ENCODE peak calls at places on chromosome 22, in four cellular contexts. One of them, this sample, is unnamed.

GRCh38 chr22:49119551-49119952 is 708.1 kb downstream of the BRD1 start:
- DNase-seq in activated CD8-positive, alpha-beta memory T cell treated with anti-CD3 and anti-CD28 coated beads for 4 hours: no peak
- DNase-seq in activated T-cell treated with anti-CD3 and anti-CD28 coated beads for 1 hour: no peak
- DNase-seq in iPS DF 6.9: no peak
- DNase-seq in this sample: no peak

GRCh38 chr22:29205598-29206371 is at the start of gene EMID1:
- DNase-seq in activated CD8-positive, alpha-beta memory T cell treated with anti-CD3 and anti-CD28 coated beads for 4 hours: no peak
- DNase-seq in activated T-cell treated with anti-CD3 and anti-CD28 coated beads for 1 hour: no peak
- DNase-seq in iPS DF 6.9: no peak
- DNase-seq in this sample: no peak

GRCh38 chr22:24434472-24435322 is 7.3 kb downstream of the ADORA2A start:
- DNase-seq in activated CD8-positive, alpha-beta memory T cell treated with anti-CD3 and anti-CD28 coated beads for 4 hours: peak
- DNase-seq in activated T-cell treated with anti-CD3 and anti-CD28 coated beads for 1 hour: peak
- DNase-seq in iPS DF 6.9: no peak
- DNase-seq in this sample: peak

GRCh38 chr22:35984183-35984710 is 44.4 kb downstream of the RBFOX2 start:
- DNase-seq in activated CD8-positive, alpha-beta memory T cell treated with anti-CD3 and anti-CD28 coated beads for 4 hours: no peak
- DNase-seq in activated T-cell treated with anti-CD3 and anti-CD28 coated beads for 1 hour: no peak
- DNase-seq in iPS DF 6.9: no peak
- DNase-seq in this sample: no peak

GRCh38 chr22:36850682-36851081 is 10.1 kb upstream of the NCF4 start:
- DNase-seq in activated CD8-positive, alpha-beta memory T cell treated with anti-CD3 and anti-CD28 coated beads for 4 hours: no peak
- DNase-seq in activated T-cell treated with anti-CD3 and anti-CD28 coated beads for 1 hour: no peak
- DNase-seq in iPS DF 6.9: no peak
- DNase-seq in this sample: no peak

GRCh38 chr22:24067587-24068376 is 56.7 kb downstream of the CABIN1 start:
- DNase-seq in activated CD8-positive, alpha-beta memory T cell treated with anti-CD3 and anti-CD28 coated beads for 4 hours: no peak
- DNase-seq in activated T-cell treated with anti-CD3 and anti-CD28 coated beads for 1 hour: no peak
- DNase-seq in iPS DF 6.9: no peak
- DNase-seq in this sample: no peak

GRCh38 chr22:35380537-35381423 is at the start of gene HMOX1:
- DNase-seq in activated CD8-positive, alpha-beta memory T cell treated with anti-CD3 and anti-CD28 coated beads for 4 hours: no peak
- DNase-seq in activated T-cell treated with anti-CD3 and anti-CD28 coated beads for 1 hour: peak
- DNase-seq in iPS DF 6.9: no peak
- DNase-seq in this sample: peak

GRCh38 chr22:42116848-42117424 is 13.7 kb downstream of the CYP2D6 start:
- DNase-seq in activated CD8-positive, alpha-beta memory T cell treated with anti-CD3 and anti-CD28 coated beads for 4 hours: no peak
- DNase-seq in activated T-cell treated with anti-CD3 and anti-CD28 coated beads for 1 hour: no peak
- DNase-seq in iPS DF 6.9: no peak
- DNase-seq in this sample: no peak

GRCh38 chr22:17397756-17398155 is 28.5 kb downstream of the CECR2 start:
- DNase-seq in activated CD8-positive, alpha-beta memory T cell treated with anti-CD3 and anti-CD28 coated beads for 4 hours: no peak
- DNase-seq in activated T-cell treated with anti-CD3 and anti-CD28 coated beads for 1 hour: no peak
- DNase-seq in iPS DF 6.9: no peak
- DNase-seq in this sample: no peak

GRCh38 chr22:17974703-17975372 is 49.5 kb downstream of the MICAL3 start:
- DNase-seq in activated CD8-positive, alpha-beta memory T cell treated with anti-CD3 and anti-CD28 coated beads for 4 hours: no peak
- DNase-seq in activated T-cell treated with anti-CD3 and anti-CD28 coated beads for 1 hour: no peak
- DNase-seq in iPS DF 6.9: no peak
- DNase-seq in this sample: peak

GRCh38 chr22:49749227-49749626 is 78.4 kb downstream of the BRD1 start:
- DNase-seq in activated CD8-positive, alpha-beta memory T cell treated with anti-CD3 and anti-CD28 coated beads for 4 hours: no peak
- DNase-seq in activated T-cell treated with anti-CD3 and anti-CD28 coated beads for 1 hour: no peak
- DNase-seq in iPS DF 6.9: no peak
- DNase-seq in this sample: no peak

GRCh38 chr22:44003776-44004460 is 20.2 kb upstream of the PARVB start:
- DNase-seq in activated CD8-positive, alpha-beta memory T cell treated with anti-CD3 and anti-CD28 coated beads for 4 hours: no peak
- DNase-seq in activated T-cell treated with anti-CD3 and anti-CD28 coated beads for 1 hour: no peak
- DNase-seq in iPS DF 6.9: no peak
- DNase-seq in this sample: no peak

GRCh38 chr22:48823941-48824340 is 1003.7 kb downstream of the BRD1 start:
- DNase-seq in activated CD8-positive, alpha-beta memory T cell treated with anti-CD3 and anti-CD28 coated beads for 4 hours: no peak
- DNase-seq in activated T-cell treated with anti-CD3 and anti-CD28 coated beads for 1 hour: no peak
- DNase-seq in iPS DF 6.9: no peak
- DNase-seq in this sample: no peak

GRCh38 chr22:29758959-29759358 is 7.8 kb downstream of the ZMAT5 start:
- DNase-seq in activated CD8-positive, alpha-beta memory T cell treated with anti-CD3 and anti-CD28 coated beads for 4 hours: no peak
- DNase-seq in activated T-cell treated with anti-CD3 and anti-CD28 coated beads for 1 hour: no peak
- DNase-seq in iPS DF 6.9: no peak
- DNase-seq in this sample: no peak

This sample was measured in activated T-helper 1 cell treated with anti-CD3 and anti-CD28 coated beads, Interleukin-12 subunit alpha, Interleukin-12 subunit beta, Interleukin-2, Interleukin-4 antibody, amounts not matched to agents 30 ng/mL and 10 ng/mL and 1 ng/mL, durations not matched to agents 14 hours and 24 hours and 36 hours.